ENCODE peak calls at places on chromosomes 4 and X, in nine cellular contexts. M, Z, F, K, V, N, I, X and O are unnamed samples.
A peak's percentile ranks its signal among the peaks of the same experiment; 100 is the strongest.

GRCh38 chrX:41043950-41044349 is 41.3 kb upstream of the USP9X start:
- DNase-seq in M (no peak), Z (no peak), F (no peak), K (no peak), V (no peak), N (no peak), I (no peak), X (no peak), O (peak; percentile 4)

GRCh38 chr4:183492791-183493221 is 12.1 kb upstream of the ING2 start:
- DNase-seq in M (no peak), Z (no peak), F (no peak), K (no peak), V (no peak), N (no peak), I (peak; percentile 35), X (no peak), O (peak; percentile 37)

GRCh38 chrX:123422875-123423274 is 238.8 kb downstream of the GRIA3 start:
- DNase-seq in M (no peak), Z (peak; percentile 1), F (no peak), K (peak; percentile 54), V (peak; percentile 39), N (peak; percentile 30), I (peak; percentile 15), X (no peak), O (peak; percentile 36)

GRCh38 chr4:42397635-42398447 is 553 bp downstream of the SHISA3 start:
- DNase-seq in M (no peak), Z (no peak), F (no peak), K (no peak), V (peak; percentile 18), N (no peak), I (no peak), X (peak; percentile 51), O (no peak)

GRCh38 chr4:118171381-118171780 is 137.1 kb downstream of the NDST3 start:
- DNase-seq in M (no peak), Z (no peak), F (no peak), K (no peak), V (no peak), N (no peak), I (no peak), X (no peak), O (no peak)

GRCh38 chr4:18691431-18692200 is 670.1 kb upstream of the LCORL start:
- DNase-seq in M (no peak), Z (peak; percentile 2), F (no peak), K (no peak), V (peak; percentile 7), N (no peak), I (no peak), X (no peak), O (no peak)

GRCh38 chr4:75715105-75715799 is 9.1 kb upstream of the USO1 start:
- DNase-seq in M (no peak), Z (no peak), F (no peak), K (no peak), V (no peak), N (no peak), I (peak; percentile 28), X (no peak), O (peak; percentile 44)

GRCh38 chrX:6005856-6006255 is 222.8 kb downstream of the NLGN4X start:
- DNase-seq in M (no peak), Z (no peak), F (no peak), K (no peak), V (no peak), N (no peak), I (no peak), X (no peak), O (no peak)

GRCh38 chrX:100745205-100745604 is 13.3 kb upstream of the SYTL4 start:
- DNase-seq in M (no peak), Z (no peak), F (no peak), K (no peak), V (no peak), N (no peak), I (no peak), X (no peak), O (no peak)

GRCh38 chr4:17447675-17448298 is 64.1 kb downstream of the QDPR start:
- DNase-seq in M (peak; percentile 76), Z (peak; percentile 67), F (no peak), K (no peak), V (peak; percentile 85), N (peak; percentile 71), I (peak; percentile 73), X (peak; percentile 66), O (peak; percentile 69)

GRCh38 chr4:1057403-1057745 is 45.9 kb downstream of the FGFRL1 start:
- DNase-seq in M (no peak), Z (no peak), F (no peak), K (no peak), V (no peak), N (no peak), I (no peak), X (no peak), O (no peak)

GRCh38 chr4:98939892-98940298 is 11.0 kb upstream of the EIF4E start:
- DNase-seq in M (peak; percentile 51), Z (peak; percentile 35), F (no peak), K (no peak), V (peak; percentile 75), N (peak; percentile 71), I (peak; percentile 50), X (no peak), O (peak; percentile 53)

GRCh38 chrX:71095971-71096701 is 485 bp downstream of the FOXO4 start:
- DNase-seq in M (no peak), Z (no peak), F (no peak), K (peak; percentile 57), V (no peak), N (peak; percentile 38), I (no peak), X (peak; percentile 43), O (no peak)

GRCh38 chrX:152861116-152861515 is 30.3 kb downstream of the NSDHL start:
- DNase-seq in M (no peak), Z (no peak), F (no peak), K (no peak), V (no peak), N (no peak), I (no peak), X (no peak), O (peak; percentile 12)

GRCh38 chr4:15100994-15101695 is 98.9 kb downstream of the CPEB2 start:
- DNase-seq in M (no peak), Z (no peak), F (no peak), K (no peak), V (no peak), N (peak; percentile 53), I (peak; percentile 24), X (no peak), O (no peak)

GRCh38 chr4:44738615-44739014 is 12.3 kb upstream of the GNPDA2 start:
- DNase-seq in M (no peak), Z (no peak), F (no peak), K (no peak), V (peak; percentile 5), N (no peak), I (peak; percentile 6), X (no peak), O (no peak)

GRCh38 chrX:136193771-136194170 is 46.4 kb downstream of the FHL1 start:
- DNase-seq in M (no peak), Z (no peak), F (no peak), K (no peak), V (no peak), N (no peak), I (no peak), X (no peak), O (no peak)